ENCODE peak calls at places on chromosome 10, in ten cellular contexts. E is activated T-cell treated with anti-CD3 and anti-CD28 coated beads, Interleukin-2, amount 50 U/mL, for 4 hours; J is CD8-positive, alpha-beta T cell; Y is stimulated activated CD4-positive, alpha-beta T cell treated with anti-CD3 and anti-CD28 coated beads, Interleukin-2, amount 100 ng/mL, for 48 hours; N is posterior cingulate gyrus; P is D341Med; D is brain microvascular endothelial cell; T is transverse colon; Q is CD4-positive, alpha-beta T cell; G is fibroblast of the aortic adventitia. C is an unnamed sample.

GRCh38 chr10:62554632-62555199 is 180.5 kb downstream of the ZNF365 start:
- DNase-seq in Q (no peak), Y (no peak), D (peak; percentile 41), N (no peak), E (no peak), P (peak; percentile 40), J (no peak), T (no peak), G (peak; percentile 73), C (no peak)

GRCh38 chr10:62817120-62817762 is 1.1 kb upstream of the EGR2 start:
- DNase-seq in G (no peak), P (peak; percentile 36), T (peak; percentile 58), Q (no peak), N (peak; percentile 91), E (peak; percentile 62), Y (peak; percentile 52), J (peak; percentile 56), D (no peak), C (no peak)

GRCh38 chr10:21260060-21260792 is 265.3 kb downstream of the SKIDA1 start:
- DNase-seq in J (no peak), Q (no peak), P (no peak), Y (no peak), G (peak; percentile 61), E (no peak), T (no peak), D (no peak), N (no peak), C (no peak)

GRCh38 chr10:4024846-4025245 is 239.8 kb upstream of the KLF6 start:
- DNase-seq in P (no peak), D (no peak), E (no peak), Y (no peak), G (no peak), N (no peak), Q (no peak), J (no peak), T (no peak), C (no peak)

GRCh38 chr10:6228647-6229046 is 25.9 kb downstream of the PFKFB3 start:
- DNase-seq in N (peak; percentile 46), Q (no peak), E (no peak), P (no peak), G (peak; percentile 54), D (no peak), J (no peak), T (no peak), Y (no peak), C (no peak)

GRCh38 chr10:11603741-11604140 is 7.7 kb downstream of the USP6NL start:
- DNase-seq in J (no peak), G (no peak), Q (no peak), T (no peak), N (no peak), P (no peak), Y (no peak), E (no peak), D (no peak), C (no peak)

GRCh38 chr10:118669020-118669766 is 73.7 kb upstream of the PRLHR start:
- DNase-seq in G (peak; percentile 44), E (no peak), J (no peak), N (peak; percentile 91), Y (no peak), Q (no peak), P (peak; percentile 45), T (no peak), D (peak; percentile 77), C (no peak)

GRCh38 chr10:127322286-127322685 is 125.9 kb upstream of the INSYN2A start:
- DNase-seq in N (no peak), D (no peak), Q (no peak), E (no peak), T (no peak), J (no peak), Y (no peak), P (no peak), G (no peak), C (no peak)

GRCh38 chr10:3237530-3237929 is 64.9 kb upstream of the PITRM1 start:
- DNase-seq in Q (no peak), G (no peak), N (peak; percentile 75), T (no peak), P (no peak), J (no peak), D (no peak), Y (no peak), E (no peak), C (no peak)

GRCh38 chr10:67115972-67116371 is 190.1 kb downstream of the LRRTM3 start:
- DNase-seq in E (no peak), J (no peak), Y (no peak), Q (no peak), G (no peak), N (no peak), T (no peak), D (peak; percentile 57), P (no peak), C (no peak)

GRCh38 chr10:124450010-124450782 is at the start of gene NKX1-2:
- DNase-seq in E (no peak), D (no peak), J (no peak), P (peak; percentile 59), N (peak; percentile 84), Y (no peak), T (no peak), G (no peak), Q (no peak), C (no peak)

GRCh38 chr10:73408061-73408460 is 5.8 kb downstream of the ANXA7 start:
- DNase-seq in Y (no peak), D (no peak), N (no peak), J (no peak), Q (no peak), G (no peak), T (no peak), E (no peak), P (no peak), C (no peak)

GRCh38 chr10:121684276-121684675 is 86.0 kb upstream of the FGFR2 start:
- DNase-seq in T (no peak), E (no peak), P (no peak), Y (no peak), Q (no peak), D (no peak), J (no peak), G (no peak), N (no peak), C (no peak)

GRCh38 chr10:116669080-116669479 is 48.3 kb downstream of the PNLIPRP2 start:
- DNase-seq in P (no peak), Y (no peak), E (no peak), G (no peak), T (no peak), D (no peak), J (no peak), N (no peak), Q (no peak), C (no peak)

GRCh38 chr10:58512470-58513188 is at the start of gene BICC1:
- DNase-seq in E (no peak), D (peak; percentile 31), N (peak; percentile 89), Y (no peak), Q (no peak), T (peak; percentile 33), G (peak; percentile 64), P (peak; percentile 96), J (no peak), C (no peak)

GRCh38 chr10:7374795-7375194 is 36.0 kb downstream of the SFMBT2 start:
- DNase-seq in J (no peak), Q (no peak), D (no peak), P (no peak), E (no peak), Y (no peak), T (no peak), G (no peak), N (no peak), C (no peak)

GRCh38 chr10:122302315-122302714 is 31.2 kb downstream of the BTBD16 start:
- DNase-seq in P (no peak), G (no peak), D (no peak), N (no peak), E (no peak), Y (no peak), T (no peak), J (no peak), Q (no peak), C (no peak)

GRCh38 chr10:127802532-127803055 is 65.6 kb downstream of the FOXI2 start:
- DNase-seq in N (no peak), P (no peak), Y (no peak), D (no peak), T (no peak), E (no peak), Q (no peak), G (no peak), J (no peak), C (no peak)

GRCh38 chr10:12177642-12178041 is 18.0 kb downstream of the NUDT5 start:
- DNase-seq in N (no peak), J (no peak), T (no peak), D (no peak), P (no peak), Y (no peak), E (no peak), Q (no peak), G (no peak), C (no peak)

GRCh38 chr10:60433684-60434083 is 44.0 kb upstream of the ANK3 start:
- DNase-seq in E (no peak), Y (no peak), G (peak; percentile 95), J (no peak), T (no peak), P (no peak), Q (no peak), N (no peak), D (peak; percentile 83), C (no peak)

GRCh38 chr10:60390224-60390626 is 550 bp upstream of the ANK3 start:
- DNase-seq in J (no peak), E (no peak), T (no peak), D (peak; percentile 37), P (no peak), N (no peak), G (no peak), Y (no peak), Q (no peak), C (no peak)

GRCh38 chr10:13792011-13792410 is 205.2 kb downstream of the PRPF18 start:
- DNase-seq in J (no peak), E (no peak), N (peak; percentile 89), G (no peak), T (peak; percentile 42), Y (no peak), P (no peak), Q (no peak), D (no peak), C (no peak)

GRCh38 chr10:10817609-10818008 is 200.1 kb upstream of the CELF2 start:
- DNase-seq in J (no peak), Y (no peak), N (no peak), D (no peak), E (no peak), G (no peak), Q (no peak), T (no peak), P (no peak), C (no peak)

GRCh38 chr10:73644015-73644743 is 2.9 kb upstream of the MYOZ1 start:
- DNase-seq in Q (peak; percentile 26), E (peak; percentile 44), D (peak; percentile 45), Y (peak; percentile 36), T (peak; percentile 64), N (peak; percentile 94), J (peak; percentile 50), G (peak; percentile 84), P (peak; percentile 69), C (peak; percentile 21)

GRCh38 chr10:97685395-97685958 is 1.6 kb downstream of the AVPI1 start:
- DNase-seq in T (peak; percentile 66), P (no peak), G (peak; percentile 64), E (no peak), J (no peak), Q (no peak), D (peak; percentile 22), Y (no peak), N (no peak), C (no peak)

GRCh38 chr10:49187950-49188761 is at the start of gene TMEM273:
- DNase-seq in P (no peak), T (peak; percentile 68), Q (no peak), G (no peak), E (no peak), N (peak; percentile 96), Y (no peak), D (no peak), J (no peak), C (peak; percentile 37)

GRCh38 chr10:95560288-95561199 is 627 bp downstream of the SORBS1 start:
- DNase-seq in G (peak; percentile 37), T (peak; percentile 67), J (peak; percentile 34), P (peak; percentile 34), Y (peak; percentile 20), D (peak; percentile 1), N (peak; percentile 91), E (peak; percentile 26), Q (peak; percentile 17), C (peak; percentile 17)

GRCh38 chr10:92486637-92487036 is 87.3 kb downstream of the IDE start:
- DNase-seq in P (no peak), T (no peak), N (no peak), D (peak; percentile 1), Q (no peak), G (peak; percentile 12), E (no peak), J (no peak), Y (no peak), C (no peak)

C was measured in T-helper 22 cell.